ENCODE peak calls at places on chromosomes 12 and 14, in four cellular contexts. V is Right ventricle myocardium superior, R is RWPE1, T is ELF-1. F is an unnamed sample.

GRCh38 chr12:123398177-123398916 is 14.4 kb downstream of the KMT5A start:
- DNase-seq in V (peak; percentile 78), T (no peak), R (no peak), F (peak; percentile 61)

GRCh38 chr14:65169351-65169750 is 67.0 kb upstream of the MAX start:
- DNase-seq in V (no peak), R (no peak), T (no peak), F (no peak)

GRCh38 chr12:12357697-12358476 is 1.0 kb downstream of the BORCS5 start:
- DNase-seq in R (no peak), T (no peak), V (no peak), F (no peak)

GRCh38 chr14:29005647-29006046 is 239.1 kb downstream of the FOXG1 start:
- DNase-seq in V (no peak), R (no peak), T (no peak), F (no peak)

GRCh38 chr12:56687225-56688128 is 607 bp downstream of the PTGES3 start:
- DNase-seq in V (peak; percentile 72), R (peak; percentile 21), T (peak; percentile 56), F (peak; percentile 49)

GRCh38 chr14:67881225-67881624 is 61.6 kb downstream of the RAD51B start:
- DNase-seq in V (no peak), T (no peak), R (no peak), F (no peak)

GRCh38 chr14:67941456-67942018 is 122.0 kb downstream of the RAD51B start:
- DNase-seq in V (no peak), R (no peak), T (peak; percentile 53), F (no peak)

GRCh38 chr12:122018937-122019336 is 2.7 kb upstream of the BCL7A start:
- DNase-seq in T (no peak), R (no peak), V (no peak), F (no peak)

GRCh38 chr12:107349008-107349747 is 255.8 kb upstream of the CRY1 start:
- DNase-seq in T (peak; percentile 40), R (peak; percentile 92), V (no peak), F (no peak)

GRCh38 chr12:12008931-12009611 is 61.7 kb upstream of the BCL2L14 start:
- DNase-seq in V (no peak), R (peak; percentile 55), T (peak; percentile 90), F (no peak)